ENCODE peak calls at places on chromosomes 3 and 15, in seven cellular contexts. G is HFF-Myc, K is cardiac muscle cell, F is sigmoid colon, Z is IMR-90, R is fibroblast of pulmonary artery, U is K562. N is an unnamed sample.

GRCh38 chr3:126828306-126828705 is 124.3 kb downstream of the CHCHD6 start:
- DNase-seq in U (no peak), Z (no peak), R (peak; percentile 49), F (peak; percentile 74), G (no peak), K (no peak), N (no peak)

GRCh38 chr3:8627949-8628348 is 16.6 kb downstream of the SSUH2 start:
- DNase-seq in F (peak; percentile 30), U (no peak), K (no peak), R (no peak), Z (no peak), G (no peak), N (no peak)

GRCh38 chr3:58392191-58392590 is 41.4 kb downstream of the PDHB start:
- DNase-seq in R (peak; percentile 20), Z (no peak), G (no peak), K (no peak), U (no peak), F (no peak), N (no peak)

GRCh38 chr15:59178151-59178705 is 28.4 kb upstream of the LDHAL6B start:
- DNase-seq in K (no peak), U (no peak), R (no peak), F (no peak), G (no peak), Z (no peak), N (no peak)

GRCh38 chr3:71139501-71139900 is 444.0 kb downstream of the FOXP1 start:
- DNase-seq in R (no peak), G (no peak), U (no peak), K (no peak), Z (no peak), F (no peak), N (no peak)

GRCh38 chr3:188157971-188158370 is 4.0 kb downstream of the LPP start:
- DNase-seq in Z (no peak), G (no peak), U (no peak), F (no peak), K (no peak), R (no peak), N (no peak)

GRCh38 chr3:124322309-124322880 is 330.5 kb upstream of the ROPN1 start:
- DNase-seq in K (no peak), R (no peak), F (no peak), Z (peak; percentile 7), G (no peak), U (no peak), N (no peak)

GRCh38 chr3:194843543-194843942 is 157.9 kb downstream of the FAM43A start:
- DNase-seq in F (no peak), U (no peak), G (no peak), K (no peak), Z (no peak), R (peak; percentile 10), N (no peak)

GRCh38 chr3:168220609-168221008 is 124.9 kb upstream of the GOLIM4 start:
- DNase-seq in R (no peak), K (no peak), Z (no peak), F (no peak), G (no peak), U (no peak), N (no peak)

GRCh38 chr3:58384381-58385090 is 49.1 kb downstream of the PDHB start:
- DNase-seq in R (no peak), F (no peak), U (no peak), Z (peak; percentile 24), K (no peak), G (no peak), N (no peak)

GRCh38 chr15:63070681-63071129 is 28.2 kb downstream of the TPM1 start:
- DNase-seq in G (no peak), U (no peak), Z (no peak), R (peak; percentile 50), F (no peak), K (no peak), N (no peak)

GRCh38 chr15:37880009-37880834 is 54.2 kb upstream of the TMCO5A start:
- DNase-seq in G (no peak), K (peak; percentile 66), F (no peak), Z (peak; percentile 75), R (peak; percentile 82), U (peak; percentile 14), N (no peak)

GRCh38 chr15:74504418-74504817 is 36.6 kb upstream of the ARID3B start:
- DNase-seq in G (no peak), Z (peak; percentile 79), K (no peak), U (no peak), R (no peak), F (no peak), N (no peak)

GRCh38 chr15:98715401-98715800 is 67.1 kb downstream of the IGF1R start:
- DNase-seq in F (no peak), R (no peak), G (no peak), U (no peak), Z (no peak), K (no peak), N (no peak)

GRCh38 chr3:4845882-4846281 is 133.4 kb upstream of the BHLHE40 start:
- DNase-seq in Z (no peak), R (no peak), K (no peak), G (no peak), F (no peak), U (no peak), N (no peak)

GRCh38 chr15:88467935-88468528 is 524 bp downstream of the MRPS11 start:
- DNase-seq in Z (peak; percentile 14), U (peak; percentile 27), G (no peak), F (no peak), R (peak; percentile 21), K (peak; percentile 13), N (no peak)

DNA sequence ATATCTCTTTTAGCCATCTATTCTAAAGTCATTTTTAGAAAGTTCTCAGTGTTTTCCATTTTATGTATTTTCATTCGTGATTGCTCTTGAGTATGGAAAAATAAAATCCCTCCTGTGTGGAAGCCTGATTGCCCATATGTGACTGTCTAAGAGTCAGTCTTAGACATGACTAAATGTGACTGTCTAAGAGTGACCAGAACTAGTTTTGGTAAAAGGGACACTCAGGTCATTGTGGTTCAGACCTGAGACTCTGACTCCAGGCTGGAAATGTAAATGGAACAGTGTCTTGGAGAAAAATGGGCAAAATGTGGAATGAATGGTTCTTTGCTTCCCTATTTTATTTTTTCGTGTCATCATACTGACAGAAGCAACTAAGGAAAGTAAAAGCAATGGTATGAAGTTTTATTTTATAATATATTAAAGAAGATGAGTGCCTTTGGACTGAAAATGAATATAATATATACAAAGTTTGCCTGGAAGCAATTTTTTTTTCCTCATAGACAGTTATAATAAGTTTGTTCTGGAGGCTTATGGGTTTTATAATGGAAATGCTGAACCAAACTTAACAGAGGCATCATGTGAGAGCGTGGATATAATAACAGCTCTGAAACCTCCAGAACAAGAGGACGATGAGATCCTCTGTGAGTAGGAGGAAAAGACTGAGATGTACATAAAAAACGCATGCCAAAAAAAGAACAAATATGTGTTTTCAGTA is 264.4 kb downstream of the ZPLD1 start:
- DNase-seq in G (no peak), Z (no peak), K (no peak), R (no peak), U (no peak), F (no peak), N (no peak)
- TF ChIP-seq CTCF in G (no peak), Z (no peak), K (no peak), R (no peak), U (no peak), F (no peak), N (no peak)

GRCh38 chr15:51234181-51234927 is 104.0 kb downstream of the CYP19A1 start:
- DNase-seq in U (no peak), K (no peak), Z (no peak), R (no peak), F (no peak), G (no peak), N (no peak)

GRCh38 chr15:51226813-51227212 is 111.6 kb downstream of the CYP19A1 start:
- DNase-seq in Z (no peak), F (no peak), G (no peak), R (no peak), K (no peak), U (no peak), N (no peak)

GRCh38 chr15:51232581-51232980 is 105.8 kb downstream of the CYP19A1 start:
- DNase-seq in G (no peak), R (no peak), Z (no peak), U (no peak), K (no peak), F (no peak), N (no peak)

GRCh38 chr15:51227967-51228783 is 110.2 kb downstream of the CYP19A1 start:
- DNase-seq in U (peak; percentile 74), G (peak; percentile 80), R (peak; percentile 81), Z (peak; percentile 89), K (peak; percentile 16), F (no peak), N (peak; percentile 77)

DNA sequence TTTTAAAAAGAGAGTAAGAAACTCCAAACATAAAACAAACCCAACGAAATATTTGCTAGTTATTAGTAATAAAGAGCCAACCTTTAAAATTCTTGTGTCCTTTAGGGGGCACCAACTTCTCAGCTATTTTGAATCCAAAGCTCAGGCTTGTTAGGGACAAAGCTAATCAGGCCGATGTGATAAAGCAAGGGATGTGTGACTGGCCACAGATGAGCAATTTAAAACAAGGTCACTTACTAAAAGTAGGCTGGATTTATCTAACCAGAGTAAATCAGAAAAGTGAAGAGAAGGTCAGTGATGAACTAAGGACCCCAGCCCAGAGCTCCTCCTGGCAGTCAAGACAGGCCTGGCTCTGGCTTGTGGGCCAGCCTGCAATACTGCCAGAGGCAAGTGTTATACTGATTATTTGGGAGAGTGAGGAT is 108.5 kb downstream of the CYP19A1 start:
- DNase-seq in Z (peak; percentile 27), R (peak; percentile 62), F (no peak), G (peak; percentile 24), K (peak; percentile 46), U (no peak), N (no peak)
- TF ChIP-seq CTCF in Z (peak; percentile 41), R (peak; percentile 53), F (no peak), G (peak; percentile 27), K (peak; percentile 52), U (peak; percentile 20), N (no peak)

DNA sequence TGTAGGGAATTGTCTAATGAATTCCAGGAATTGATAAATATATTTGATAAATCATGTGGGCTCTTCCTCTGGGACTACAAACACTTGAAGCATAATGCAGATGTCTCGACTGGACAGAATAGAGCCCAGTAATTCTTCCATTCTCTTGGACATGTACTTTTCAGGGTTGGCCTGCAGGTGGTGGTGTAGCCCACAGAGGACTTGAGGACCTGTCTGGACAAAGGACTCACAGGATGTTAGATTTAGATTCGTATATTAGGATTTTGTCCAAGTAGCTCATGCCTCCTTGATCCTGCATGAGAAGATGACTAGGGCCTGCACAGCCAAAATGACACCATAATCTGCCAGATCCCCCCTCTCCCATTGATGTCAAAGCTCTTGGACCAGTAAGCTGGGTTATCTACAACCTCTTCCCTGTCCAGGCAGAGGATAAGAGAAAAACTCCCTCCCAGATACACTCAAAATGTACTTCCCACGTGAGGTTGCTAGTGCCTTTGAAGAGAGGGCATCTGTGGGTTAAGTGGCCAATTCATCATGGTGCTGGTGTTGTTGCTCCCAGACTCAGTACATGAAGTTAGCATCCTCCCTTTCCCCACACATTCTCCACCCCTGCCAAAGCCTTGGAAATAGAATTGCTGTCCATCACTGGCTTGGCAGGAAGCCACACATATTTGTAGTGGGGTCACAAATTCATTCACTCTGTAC is 88.6 kb upstream of the ZNF280D start:
- DNase-seq in G (peak; percentile 56), F (peak; percentile 74), K (peak; percentile 70), Z (peak; percentile 77), R (peak; percentile 85), U (peak; percentile 35), N (peak; percentile 47)
- TF ChIP-seq CTCF in G (peak; percentile 78), F (peak; percentile 42), K (peak; percentile 60), Z (peak; percentile 79), R (peak; percentile 79), U (peak; percentile 71), N (peak; percentile 24)

DNA sequence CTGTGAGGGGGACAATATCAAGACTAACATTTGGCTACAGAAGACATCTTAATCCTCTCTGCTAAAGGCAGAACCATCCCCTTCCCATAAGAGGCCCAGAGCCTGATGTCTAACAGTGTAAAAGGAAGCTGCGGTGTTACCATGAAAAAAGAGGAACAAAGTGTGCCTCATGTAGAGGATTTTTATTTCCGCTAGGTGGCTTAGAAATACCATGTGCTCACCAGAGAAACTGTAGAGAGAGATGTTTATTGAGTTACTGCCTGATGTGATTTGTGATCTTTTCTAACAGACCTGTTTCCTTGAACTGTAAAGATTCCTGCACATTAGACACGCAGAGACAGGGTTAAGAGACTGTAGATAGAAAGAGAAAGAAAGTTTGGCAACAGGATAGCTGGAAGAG is 22.1 kb downstream of the OR5H15 start:
- DNase-seq in F (no peak), U (no peak), G (no peak), R (no peak), Z (no peak), K (peak; percentile 1), N (no peak)
- TF ChIP-seq CTCF in F (no peak), U (no peak), G (peak; percentile 6), R (no peak), Z (peak; percentile 12), K (no peak), N (peak; percentile 33)

N was measured in HL-60.